ENCODE peak calls at places on chromosomes 2 and 18, in nine cellular contexts. N is Caco-2, P is fibroblast of lung, C is endothelial cell of umbilical vein, E is GM23338, R is astrocyte of the cerebellum, F is mammary epithelial cell, S is fibroblast of pulmonary artery, Q is hepatocyte. B is an unnamed sample.
A peak's percentile ranks its signal among the peaks of the same experiment; 100 is the strongest.

GRCh38 chr18:77106331-77106730 is 26.3 kb downstream of the MBP start:
- DNase-seq in R (no peak), S (peak; percentile 50), C (no peak), E (no peak), F (no peak), Q (no peak), N (no peak), P (no peak), B (no peak)

GRCh38 chr2:234957533-234958135 is 5.8 kb downstream of the SH3BP4 start:
- DNase-seq in Q (no peak), P (peak; percentile 88), F (peak; percentile 49), E (no peak), S (peak; percentile 59), R (no peak), N (no peak), C (no peak), B (peak; percentile 95)

GRCh38 chr2:119679526-119679837 is 481 bp downstream of the TMEM177 start:
- DNase-seq in S (no peak), F (no peak), R (no peak), P (no peak), C (no peak), N (no peak), Q (no peak), E (no peak), B (no peak)

GRCh38 chr18:56565059-56565458 is 73.3 kb downstream of the TXNL1 start:
- DNase-seq in Q (no peak), S (no peak), C (no peak), R (no peak), P (no peak), N (no peak), F (no peak), E (no peak), B (no peak)

GRCh38 chr2:236395067-236395466 is 130.9 kb upstream of the ASB18 start:
- DNase-seq in N (no peak), C (no peak), Q (no peak), S (no peak), P (no peak), F (no peak), E (no peak), R (no peak), B (no peak)

GRCh38 chr2:2233171-2233826 is 97.8 kb downstream of the MYT1L start:
- DNase-seq in N (no peak), S (no peak), E (no peak), P (no peak), R (no peak), Q (no peak), F (no peak), C (no peak), B (no peak)

GRCh38 chr2:161316686-161317085 is 8.5 kb downstream of the PSMD14 start:
- DNase-seq in C (no peak), E (no peak), F (no peak), P (peak; percentile 40), S (no peak), N (no peak), R (no peak), Q (no peak), B (peak; percentile 39)

GRCh38 chr18:58361212-58361611 is 267.7 kb downstream of the ALPK2 start:
- DNase-seq in E (no peak), P (peak; percentile 22), C (no peak), S (peak; percentile 58), R (no peak), N (no peak), Q (no peak), F (no peak), B (no peak)

GRCh38 chr2:46411245-46411641 is 68.1 kb upstream of the TMEM247 start:
- DNase-seq in C (no peak), E (no peak), P (no peak), Q (no peak), S (no peak), N (no peak), R (no peak), F (no peak), B (no peak)

GRCh38 chr2:46412010-46412409 is 67.4 kb upstream of the TMEM247 start:
- DNase-seq in E (no peak), N (no peak), R (no peak), C (no peak), S (no peak), F (no peak), P (no peak), Q (no peak), B (no peak)

GRCh38 chr2:46409756-46410155 is 69.6 kb upstream of the TMEM247 start:
- DNase-seq in R (no peak), P (no peak), Q (no peak), C (no peak), S (no peak), E (no peak), F (no peak), N (no peak), B (no peak)

GRCh38 chr2:46413111-46413510 is 66.3 kb upstream of the TMEM247 start:
- DNase-seq in N (no peak), R (no peak), E (no peak), F (no peak), P (no peak), S (no peak), Q (no peak), C (no peak), B (no peak)

DNA sequence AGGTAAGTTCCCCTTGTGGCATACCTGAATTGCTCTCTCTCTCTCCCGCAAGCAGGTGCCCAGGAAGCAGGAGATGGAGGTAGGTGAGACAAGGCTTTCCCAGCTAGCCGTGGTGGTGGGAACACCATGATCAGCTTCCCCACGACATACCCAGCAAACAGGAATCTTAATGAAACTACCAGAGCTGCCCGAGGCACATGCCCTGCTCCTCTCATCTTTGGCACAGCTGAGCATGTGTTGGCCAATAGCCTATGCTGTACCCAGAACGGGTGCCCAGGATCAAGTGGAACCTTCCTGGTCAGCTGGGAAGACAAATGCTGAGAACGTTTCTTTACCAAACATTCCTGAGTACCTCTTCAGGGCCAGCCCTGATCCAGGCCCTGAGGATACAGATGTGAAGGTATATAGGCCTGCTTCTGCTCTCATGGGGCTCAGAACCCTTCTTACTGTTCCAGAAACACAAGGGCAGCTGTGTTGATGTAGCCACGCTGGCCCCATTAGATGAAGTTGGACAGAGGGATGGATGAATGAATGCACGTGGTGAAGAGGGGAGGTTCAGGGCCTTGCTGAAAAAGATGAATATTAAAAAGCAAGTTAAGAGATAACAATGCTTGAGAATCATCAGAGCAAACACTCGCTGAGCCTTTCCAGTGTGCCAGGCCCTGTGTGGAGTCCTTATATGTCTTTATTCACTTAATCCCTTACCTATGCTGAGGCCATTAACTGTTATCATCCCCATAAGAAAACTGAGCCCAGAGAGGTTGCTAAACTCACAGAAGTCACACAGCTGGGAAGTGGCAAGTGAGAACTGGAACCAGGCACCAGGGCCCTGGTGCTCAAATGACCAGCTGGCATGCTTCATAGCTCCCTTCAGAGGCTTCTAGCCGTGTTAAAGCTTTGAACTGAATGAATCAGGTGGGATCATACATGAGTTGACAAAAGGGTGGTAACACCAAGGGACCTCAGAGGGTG is 68.8 kb upstream of the TMEM247 start:
- DNase-seq in F (no peak), S (no peak), E (no peak), C (no peak), Q (no peak), R (no peak), N (no peak), P (no peak), B (no peak)
- H3K4me3 ChIP-seq in F (no peak overlapping the region), S (no peak overlapping the region), E (no peak overlapping the region), C (no peak overlapping the region), Q (no peak overlapping the region), R (no peak overlapping the region), N (no peak overlapping the region), P (no peak overlapping the region), B (no peak overlapping the region)

DNA sequence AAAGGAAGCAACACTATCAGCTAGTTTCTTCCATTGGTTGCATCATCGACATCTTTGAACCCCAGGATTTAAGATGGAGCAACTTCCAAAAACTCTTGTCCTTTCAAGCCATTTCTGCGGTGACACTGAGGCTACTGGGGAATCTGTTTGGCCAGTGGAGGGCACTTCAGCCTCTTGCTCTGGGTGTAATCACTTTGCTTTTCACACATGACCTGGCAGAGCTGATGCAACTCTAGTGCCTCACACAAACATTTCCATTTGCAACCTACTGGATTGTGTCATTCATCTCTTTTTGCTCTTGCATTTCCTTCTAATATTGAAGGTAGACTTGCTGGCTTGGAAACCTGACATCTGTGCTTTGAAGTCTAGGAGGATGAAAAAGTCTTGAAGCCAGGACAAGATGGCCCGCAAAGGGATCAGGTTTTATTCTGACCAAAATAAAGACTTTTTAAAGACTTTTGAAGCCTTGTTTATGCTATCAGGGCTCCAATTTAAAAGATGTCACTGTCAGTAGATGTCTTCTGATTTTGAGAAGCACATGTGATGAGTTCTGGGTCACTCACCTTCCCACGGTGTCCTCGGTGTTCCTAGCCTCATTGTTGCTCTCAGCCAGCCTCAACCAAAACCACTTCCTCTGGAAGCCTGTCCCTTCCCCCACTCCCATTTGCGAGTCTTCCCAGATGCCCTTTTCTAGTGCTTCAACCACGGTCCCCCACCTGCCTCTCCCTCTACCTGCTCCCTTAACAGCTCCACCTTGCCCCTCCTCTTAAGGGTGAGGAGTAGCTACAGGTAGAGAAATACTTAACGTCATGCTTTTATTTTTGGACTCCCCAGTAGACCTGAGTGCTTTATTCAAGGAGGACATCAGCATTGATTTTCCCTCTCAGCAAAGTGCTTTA is 69.7 kb upstream of the KCNE4 start:
- DNase-seq in E (peak; percentile 42), F (peak; percentile 58), N (peak; percentile 62), C (peak; percentile 54), Q (peak; percentile 81), P (peak; percentile 93), R (peak; percentile 39), S (peak; percentile 86), B (peak; percentile 92)
- TF ChIP-seq CTCF in E (peak; percentile 80), F (peak; percentile 49), N (peak; percentile 45), C (peak; percentile 50), Q (peak; percentile 63), P (peak; percentile 79), R (peak; percentile 64), S (peak; percentile 69), B (peak; percentile 78)

GRCh38 chr2:72146357-72147302 is 1.0 kb downstream of the CYP26B1 start:
- DNase-seq in E (peak; percentile 68), R (no peak), F (no peak), C (peak; percentile 13), P (no peak), S (no peak), N (no peak), Q (peak; percentile 10), B (no peak)
- H3K4me3 ChIP-seq in E (peak overlapping the region; percentile 77), R (peak overlapping the region; percentile 10), F (no peak overlapping the region), C (no peak overlapping the region), P (no peak overlapping the region), S (peak overlapping the region; percentile 12), N (peak overlapping the region; percentile 26), Q (peak overlapping the region; percentile 52), B (peak overlapping the region; percentile 22)

GRCh38 chr2:238720232-238720672 is 127.6 kb upstream of the TWIST2 start:
- DNase-seq in R (no peak), F (peak; percentile 100), P (peak; percentile 38), S (peak; percentile 36), N (no peak), C (peak; percentile 29), Q (peak; percentile 71), E (peak; percentile 89), B (peak; percentile 47)
- TF ChIP-seq CTCF in R (peak; percentile 49), F (peak; percentile 95), P (peak; percentile 68), S (peak; percentile 58), N (peak; percentile 45), C (peak; percentile 70), Q (peak; percentile 60), E (peak; percentile 94), B (peak; percentile 67)